ENCODE peak calls at places on chromosomes 16 and 17, in nine cellular contexts. One of them, this sample, is unnamed. For H3K36me3, the result is how much of the 10 kb centered on the place peaks cover.

GRCh38 chr16:69613283-69614154 is 47.8 kb downstream of the NFAT5 start:
- DNase-seq in IMR-90: peak
- DNase-seq in NT2/D1: no peak
- DNase-seq in fibroblast of lung: peak
- DNase-seq in stomach: no peak
- DNase-seq in body of pancreas: peak
- DNase-seq in colonic mucosa: peak
- DNase-seq in neuronal stem cell: no peak
- DNase-seq in mesendoderm: no peak
- DNase-seq in this sample: peak

GRCh38 chr17:74354561-74354960 is 7.1 kb downstream of the BTBD17 start:
- DNase-seq in colonic mucosa: no peak
- DNase-seq in body of pancreas: no peak
- DNase-seq in stomach: no peak
- DNase-seq in IMR-90: no peak
- DNase-seq in fibroblast of lung: no peak
- DNase-seq in mesendoderm: no peak
- DNase-seq in neuronal stem cell: no peak
- DNase-seq in NT2/D1: no peak
- DNase-seq in this sample: no peak

GRCh38 chr16:47316686-47317085 is 144.2 kb downstream of the ITFG1 start:
- DNase-seq in fibroblast of lung: no peak
- DNase-seq in body of pancreas: no peak
- DNase-seq in mesendoderm: no peak
- DNase-seq in NT2/D1: no peak
- DNase-seq in colonic mucosa: no peak
- DNase-seq in IMR-90: no peak
- DNase-seq in stomach: no peak
- DNase-seq in neuronal stem cell: no peak
- DNase-seq in this sample: no peak

GRCh38 chr17:29251969-29252866 is 5.6 kb downstream of the CRYBA1 start:
- DNase-seq in stomach: no peak
- DNase-seq in IMR-90: peak
- DNase-seq in body of pancreas: no peak
- DNase-seq in fibroblast of lung: peak
- DNase-seq in mesendoderm: peak
- DNase-seq in colonic mucosa: no peak
- DNase-seq in neuronal stem cell: no peak
- DNase-seq in NT2/D1: no peak
- DNase-seq in this sample: peak

GRCh38 chr16:83743241-83743640 is 64.5 kb upstream of the HSBP1 start:
- DNase-seq in mesendoderm: no peak
- DNase-seq in fibroblast of lung: no peak
- DNase-seq in colonic mucosa: no peak
- DNase-seq in IMR-90: no peak
- DNase-seq in NT2/D1: no peak
- DNase-seq in stomach: no peak
- DNase-seq in body of pancreas: no peak
- DNase-seq in neuronal stem cell: no peak
- DNase-seq in this sample: no peak

GRCh38 chr17:74199306-74200092 is 4.0 kb upstream of the RPL38 start:
- DNase-seq in IMR-90: no peak
- DNase-seq in stomach: peak
- DNase-seq in neuronal stem cell: peak
- DNase-seq in mesendoderm: peak
- DNase-seq in body of pancreas: peak
- DNase-seq in colonic mucosa: peak
- DNase-seq in fibroblast of lung: peak
- DNase-seq in NT2/D1: no peak
- DNase-seq in this sample: peak

GRCh38 chr17:60153606-60154355 is 4.0 kb downstream of the CA4 start:
- DNase-seq in neuronal stem cell: no peak
- DNase-seq in IMR-90: no peak
- DNase-seq in body of pancreas: no peak
- DNase-seq in fibroblast of lung: peak
- DNase-seq in mesendoderm: no peak
- DNase-seq in stomach: no peak
- DNase-seq in NT2/D1: no peak
- DNase-seq in colonic mucosa: no peak
- DNase-seq in this sample: no peak

GRCh38 chr16:88639231-88640038 is 1.1 kb downstream of the IL17C start:
- DNase-seq in IMR-90: no peak
- DNase-seq in colonic mucosa: peak
- DNase-seq in NT2/D1: no peak
- DNase-seq in neuronal stem cell: no peak
- DNase-seq in fibroblast of lung: no peak
- DNase-seq in stomach: peak
- DNase-seq in mesendoderm: peak
- DNase-seq in body of pancreas: peak
- DNase-seq in this sample: no peak

GRCh38 chr17:31588034-31588433 is 196.6 kb downstream of the RAB11FIP4 start:
- DNase-seq in fibroblast of lung: no peak
- DNase-seq in body of pancreas: no peak
- DNase-seq in stomach: no peak
- DNase-seq in NT2/D1: no peak
- DNase-seq in neuronal stem cell: no peak
- DNase-seq in IMR-90: no peak
- DNase-seq in colonic mucosa: no peak
- DNase-seq in mesendoderm: no peak
- DNase-seq in this sample: no peak

GRCh38 chr16:3256876-3257465 is 538 bp upstream of the MEFV start:
- DNase-seq in stomach: no peak
- DNase-seq in fibroblast of lung: peak
- DNase-seq in mesendoderm: no peak
- DNase-seq in colonic mucosa: no peak
- DNase-seq in NT2/D1: no peak
- DNase-seq in IMR-90: peak
- DNase-seq in neuronal stem cell: no peak
- DNase-seq in body of pancreas: no peak
- DNase-seq in this sample: no peak

GRCh38 chr17:43410557-43411368 is 12.0 kb downstream of the ARL4D start:
- DNase-seq in stomach: no peak
- DNase-seq in neuronal stem cell: no peak
- DNase-seq in fibroblast of lung: no peak
- DNase-seq in body of pancreas: no peak
- DNase-seq in mesendoderm: no peak
- DNase-seq in colonic mucosa: no peak
- DNase-seq in IMR-90: no peak
- DNase-seq in NT2/D1: no peak
- DNase-seq in this sample: no peak

GRCh38 chr16:5633845-5634440 is 536.3 kb upstream of the EEF2KMT start:
- DNase-seq in NT2/D1: peak
- DNase-seq in colonic mucosa: no peak
- DNase-seq in neuronal stem cell: peak
- DNase-seq in stomach: no peak
- DNase-seq in fibroblast of lung: peak
- DNase-seq in body of pancreas: no peak
- DNase-seq in IMR-90: peak
- DNase-seq in mesendoderm: peak
- DNase-seq in this sample: no peak

GRCh38 chr17:19386276-19386863 is 620 bp downstream of the MFAP4 start:
- DNase-seq in mesendoderm: peak
- DNase-seq in colonic mucosa: no peak
- DNase-seq in NT2/D1: no peak
- DNase-seq in IMR-90: peak
- DNase-seq in fibroblast of lung: peak
- DNase-seq in neuronal stem cell: no peak
- DNase-seq in body of pancreas: peak
- DNase-seq in stomach: peak
- DNase-seq in this sample: peak

DNA sequence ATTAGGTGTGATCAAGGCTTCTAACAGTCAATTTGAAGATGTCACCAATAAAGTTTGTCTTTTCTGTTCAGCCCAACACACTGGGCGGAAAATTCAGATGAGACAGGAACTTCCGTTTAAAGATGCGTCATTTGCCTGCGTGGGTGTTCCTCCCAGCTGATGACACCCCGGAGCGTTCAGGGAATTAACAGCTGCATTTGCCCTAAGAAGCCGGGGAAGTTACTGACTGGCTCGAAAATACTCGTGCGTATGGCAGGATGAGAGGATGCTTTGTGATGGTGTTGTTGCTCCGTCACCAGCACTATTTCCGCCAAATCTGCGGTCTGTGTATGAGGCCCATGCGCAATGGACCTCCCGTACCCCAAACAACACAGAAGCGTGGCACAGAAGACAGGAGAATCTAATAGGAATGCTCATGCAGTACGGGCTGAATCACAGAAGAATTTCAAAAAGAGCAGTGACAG is 11.9 kb upstream of the PVALEF start:
- DNase-seq in IMR-90: peak
- DNase-seq in colonic mucosa: no peak
- DNase-seq in neuronal stem cell: no peak
- DNase-seq in fibroblast of lung: peak
- DNase-seq in mesendoderm: no peak
- DNase-seq in body of pancreas: no peak
- DNase-seq in stomach: no peak
- DNase-seq in NT2/D1: no peak
- DNase-seq in this sample: no peak
- H3K36me3 ChIP-seq in IMR-90: under half
- H3K36me3 ChIP-seq in colonic mucosa: under half
- H3K36me3 ChIP-seq in neuronal stem cell: under half
- H3K36me3 ChIP-seq in fibroblast of lung: under half
- H3K36me3 ChIP-seq in mesendoderm: under half
- H3K36me3 ChIP-seq in body of pancreas: under half
- H3K36me3 ChIP-seq in stomach: under half
- H3K36me3 ChIP-seq in NT2/D1: under half
- H3K36me3 ChIP-seq in this sample: under half

GRCh38 chr17:16940116-16940881 is 31.6 kb downstream of the TNFRSF13B start:
- DNase-seq in fibroblast of lung: no peak
- DNase-seq in body of pancreas: no peak
- DNase-seq in mesendoderm: peak
- DNase-seq in NT2/D1: no peak
- DNase-seq in IMR-90: no peak
- DNase-seq in colonic mucosa: no peak
- DNase-seq in stomach: peak
- DNase-seq in neuronal stem cell: no peak
- DNase-seq in this sample: no peak

GRCh38 chr17:16941072-16941641 is 30.8 kb downstream of the TNFRSF13B start:
- DNase-seq in NT2/D1: no peak
- DNase-seq in stomach: peak
- DNase-seq in colonic mucosa: no peak
- DNase-seq in IMR-90: no peak
- DNase-seq in neuronal stem cell: no peak
- DNase-seq in body of pancreas: no peak
- DNase-seq in fibroblast of lung: no peak
- DNase-seq in mesendoderm: no peak
- DNase-seq in this sample: no peak

GRCh38 chr17:16942141-16943031 is 29.5 kb downstream of the TNFRSF13B start:
- DNase-seq in body of pancreas: no peak
- DNase-seq in colonic mucosa: no peak
- DNase-seq in stomach: no peak
- DNase-seq in IMR-90: peak
- DNase-seq in neuronal stem cell: no peak
- DNase-seq in mesendoderm: no peak
- DNase-seq in fibroblast of lung: peak
- DNase-seq in NT2/D1: no peak
- DNase-seq in this sample: no peak

GRCh38 chr17:16943032-16943352 is 28.9 kb downstream of the TNFRSF13B start:
- DNase-seq in IMR-90: no peak
- DNase-seq in neuronal stem cell: no peak
- DNase-seq in mesendoderm: no peak
- DNase-seq in fibroblast of lung: no peak
- DNase-seq in body of pancreas: no peak
- DNase-seq in colonic mucosa: no peak
- DNase-seq in stomach: peak
- DNase-seq in NT2/D1: no peak
- DNase-seq in this sample: no peak

GRCh38 chr17:16941643-16942042 is 30.3 kb downstream of the TNFRSF13B start:
- DNase-seq in colonic mucosa: no peak
- DNase-seq in body of pancreas: no peak
- DNase-seq in fibroblast of lung: peak
- DNase-seq in IMR-90: peak
- DNase-seq in stomach: no peak
- DNase-seq in mesendoderm: no peak
- DNase-seq in neuronal stem cell: no peak
- DNase-seq in NT2/D1: no peak
- DNase-seq in this sample: no peak
- H3K36me3 ChIP-seq in colonic mucosa: under half
- H3K36me3 ChIP-seq in body of pancreas: under half
- H3K36me3 ChIP-seq in fibroblast of lung: under half
- H3K36me3 ChIP-seq in IMR-90: under half
- H3K36me3 ChIP-seq in stomach: under half
- H3K36me3 ChIP-seq in mesendoderm: under half
- H3K36me3 ChIP-seq in neuronal stem cell: under half
- H3K36me3 ChIP-seq in NT2/D1: under half
- H3K36me3 ChIP-seq in this sample: under half

GRCh38 chr16:68379472-68380347 is 68.6 kb downstream of the SMPD3 start:
- DNase-seq in mesendoderm: no peak
- DNase-seq in fibroblast of lung: no peak
- DNase-seq in NT2/D1: no peak
- DNase-seq in stomach: no peak
- DNase-seq in colonic mucosa: no peak
- DNase-seq in body of pancreas: no peak
- DNase-seq in neuronal stem cell: no peak
- DNase-seq in IMR-90: no peak
- DNase-seq in this sample: no peak
- H3K36me3 ChIP-seq in mesendoderm: under half
- H3K36me3 ChIP-seq in fibroblast of lung: under half
- H3K36me3 ChIP-seq in NT2/D1: under half
- H3K36me3 ChIP-seq in stomach: under half
- H3K36me3 ChIP-seq in colonic mucosa: under half
- H3K36me3 ChIP-seq in body of pancreas: under half
- H3K36me3 ChIP-seq in neuronal stem cell: under half
- H3K36me3 ChIP-seq in IMR-90: under half
- H3K36me3 ChIP-seq in this sample: under half

DNA sequence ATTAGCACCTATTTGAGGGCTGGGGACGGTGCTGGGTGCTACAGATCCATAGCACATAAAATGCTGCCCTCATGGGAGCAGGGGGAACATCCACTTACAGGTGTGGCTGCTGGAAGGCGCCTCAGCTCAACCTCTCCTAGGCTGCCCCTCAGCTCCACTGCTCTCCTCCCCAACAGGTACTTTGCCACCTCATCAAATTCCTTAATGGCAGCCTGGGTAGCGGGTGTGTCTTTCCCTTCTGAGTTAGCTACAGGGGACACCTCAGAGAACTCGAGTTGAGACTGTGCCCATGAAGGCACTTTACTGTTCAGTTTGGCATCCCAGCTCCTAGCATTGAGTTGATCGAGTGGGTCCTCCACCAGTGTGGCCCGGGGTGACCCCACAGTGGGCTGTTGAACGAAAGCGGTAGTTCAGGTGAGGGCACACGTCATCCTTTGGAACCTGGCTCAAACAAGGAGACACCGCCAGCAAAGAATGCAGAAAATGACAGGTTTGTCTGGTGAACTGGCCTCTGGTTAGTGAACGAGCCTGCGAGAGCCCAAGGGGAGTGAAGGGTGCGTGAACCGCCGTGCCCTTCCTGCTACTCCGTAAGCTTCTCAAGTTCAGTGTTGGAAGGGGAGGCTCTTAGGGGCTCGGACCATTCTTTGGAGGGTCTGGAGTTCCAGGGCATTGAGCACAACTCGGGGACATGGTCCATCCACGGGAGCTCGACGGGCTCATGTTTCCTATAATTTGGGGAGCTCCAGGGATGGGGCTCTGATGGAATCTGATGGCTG is 3.5 kb upstream of the CMIP start:
- DNase-seq in IMR-90: no peak
- DNase-seq in stomach: no peak
- DNase-seq in NT2/D1: no peak
- DNase-seq in neuronal stem cell: no peak
- DNase-seq in mesendoderm: no peak
- DNase-seq in body of pancreas: no peak
- DNase-seq in fibroblast of lung: no peak
- DNase-seq in colonic mucosa: no peak
- DNase-seq in this sample: no peak
- H3K36me3 ChIP-seq in IMR-90: under half
- H3K36me3 ChIP-seq in stomach: under half
- H3K36me3 ChIP-seq in NT2/D1: under half
- H3K36me3 ChIP-seq in neuronal stem cell: under half
- H3K36me3 ChIP-seq in mesendoderm: under half
- H3K36me3 ChIP-seq in body of pancreas: under half
- H3K36me3 ChIP-seq in fibroblast of lung: under half
- H3K36me3 ChIP-seq in colonic mucosa: under half
- H3K36me3 ChIP-seq in this sample: under half